ENCODE peak calls at places on chromosomes 13 and 19, in seven cellular contexts. E, T, M, F, H, D and Z are unnamed samples.
A peak's percentile ranks its signal among the peaks of the same experiment; 100 is the strongest.

GRCh38 chr13:113328851-113329250 is 31.8 kb downstream of the LAMP1 start:
- DNase-seq in E (no peak), T (no peak), M (no peak), F (no peak), H (no peak), D (no peak), Z (no peak)

GRCh38 chr13:29005035-29005434 is 184.9 kb downstream of the MTUS2 start:
- DNase-seq in E (no peak), T (no peak), M (no peak), F (no peak), H (no peak), D (no peak), Z (no peak)

GRCh38 chr13:109665211-109665610 is 121.2 kb downstream of the IRS2 start:
- DNase-seq in E (no peak), T (no peak), M (no peak), F (no peak), H (no peak), D (no peak), Z (no peak)

GRCh38 chr13:24738366-24738847 is 25.6 kb upstream of the RNF17 start:
- DNase-seq in E (no peak), T (no peak), M (no peak), F (no peak), H (no peak), D (no peak), Z (no peak)

GRCh38 chr13:71254384-71254783 is 612.6 kb downstream of the DACH1 start:
- DNase-seq in E (no peak), T (peak; percentile 38), M (no peak), F (no peak), H (no peak), D (no peak), Z (no peak)

GRCh38 chr13:44132710-44133109 is 240.9 kb upstream of the SERP2 start:
- DNase-seq in E (no peak), T (peak; percentile 53), M (peak; percentile 55), F (peak; percentile 30), H (peak; percentile 64), D (peak; percentile 38), Z (no peak)

GRCh38 chr13:33512880-33513554 is 227.5 kb upstream of the STARD13 start:
- DNase-seq in E (no peak), T (no peak), M (peak; percentile 98), F (no peak), H (no peak), D (no peak), Z (no peak)

GRCh38 chr13:110126391-110126961 is 180.5 kb downstream of the COL4A1 start:
- DNase-seq in E (no peak), T (peak; percentile 89), M (peak; percentile 98), F (peak; percentile 81), H (peak; percentile 94), D (no peak), Z (peak; percentile 75)

GRCh38 chr13:46934749-46935148 is 37.9 kb upstream of the HTR2A start:
- DNase-seq in E (no peak), T (no peak), M (no peak), F (no peak), H (peak; percentile 53), D (no peak), Z (no peak)

GRCh38 chr19:35908977-35909683 is 1.0 kb upstream of the TYROBP start:
- DNase-seq in E (peak; percentile 83), T (no peak), M (no peak), F (no peak), H (no peak), D (no peak), Z (no peak)

GRCh38 chr19:16441661-16442071 is 30.1 kb downstream of the EPS15L1 start:
- DNase-seq in E (peak; percentile 71), T (peak; percentile 31), M (peak; percentile 28), F (peak; percentile 41), H (no peak), D (no peak), Z (no peak)

GRCh38 chr13:74574964-74575728 is 440.9 kb upstream of the KLF12 start:
- DNase-seq in E (no peak), T (no peak), M (no peak), F (no peak), H (no peak), D (no peak), Z (no peak)

GRCh38 chr19:28577199-28577598 is 635.8 kb downstream of the UQCRFS1 start:
- DNase-seq in E (peak; percentile 28), T (no peak), M (no peak), F (no peak), H (no peak), D (no peak), Z (no peak)

GRCh38 chr19:49793561-49793840 is 19.6 kb downstream of the FUZ start:
- DNase-seq in E (no peak), T (peak; percentile 77), M (peak; percentile 48), F (peak; percentile 82), H (peak; percentile 35), D (no peak), Z (no peak)

GRCh38 chr13:73542446-73542845 is 483.6 kb downstream of the KLF5 start:
- DNase-seq in E (no peak), T (peak; percentile 82), M (no peak), F (peak; percentile 29), H (peak; percentile 68), D (no peak), Z (peak; percentile 13)

GRCh38 chr13:28318418-28318995 is 176.4 kb downstream of the FLT1 start:
- DNase-seq in E (peak; percentile 11), T (no peak), M (no peak), F (no peak), H (no peak), D (no peak), Z (no peak)

GRCh38 chr19:54552913-54553310 is 20.7 kb upstream of the LILRA2 start:
- DNase-seq in E (no peak), T (no peak), M (no peak), F (no peak), H (no peak), D (no peak), Z (no peak)

GRCh38 chr19:40603071-40603718 is 2.0 kb downstream of the LTBP4 start:
- DNase-seq in E (no peak), T (peak; percentile 31), M (peak; percentile 88), F (no peak), H (peak; percentile 45), D (no peak), Z (no peak)

GRCh38 chr13:98262307-98262706 is 85.2 kb upstream of the RNF113B start:
- DNase-seq in E (no peak), T (no peak), M (no peak), F (no peak), H (no peak), D (no peak), Z (no peak)

GRCh38 chr19:43639507-43640423 is at the start of gene CADM4:
- DNase-seq in E (no peak), T (no peak), M (no peak), F (peak; percentile 56), H (no peak), D (no peak), Z (no peak)

GRCh38 chr13:40271931-40272775 is 394.3 kb downstream of the FOXO1 start:
- DNase-seq in E (no peak), T (peak; percentile 71), M (peak; percentile 13), F (peak; percentile 74), H (peak; percentile 81), D (no peak), Z (peak; percentile 58)

GRCh38 chr13:39779337-39780270 is 124.1 kb downstream of the COG6 start:
- DNase-seq in E (no peak), T (peak; percentile 39), M (peak; percentile 48), F (no peak), H (no peak), D (no peak), Z (no peak)

GRCh38 chr13:42707003-42707402 is 74.4 kb upstream of the FAM216B start:
- DNase-seq in E (no peak), T (no peak), M (no peak), F (no peak), H (no peak), D (no peak), Z (no peak)

GRCh38 chr13:113839536-113840204 is 24.2 kb downstream of the GAS6 start:
- DNase-seq in E (no peak), T (no peak), M (no peak), F (no peak), H (no peak), D (no peak), Z (no peak)

GRCh38 chr19:13056052-13056660 is 46.5 kb downstream of the LYL1 start:
- DNase-seq in E (no peak), T (peak; percentile 97), M (peak; percentile 29), F (peak; percentile 77), H (peak; percentile 90), D (peak; percentile 64), Z (peak; percentile 49)

GRCh38 chr19:52638601-52639000 is 446 bp upstream of the ZNF83 start:
- DNase-seq in E (no peak), T (no peak), M (no peak), F (no peak), H (no peak), D (no peak), Z (no peak)

GRCh38 chr19:2491130-2491801 is 15.3 kb downstream of the GADD45B start:
- DNase-seq in E (peak; percentile 72), T (peak; percentile 93), M (peak; percentile 84), F (peak; percentile 83), H (peak; percentile 78), D (no peak), Z (no peak)

GRCh38 chr13:31234729-31235128 is 35.0 kb downstream of the B3GLCT start:
- DNase-seq in E (peak; percentile 27), T (peak; percentile 14), M (no peak), F (no peak), H (no peak), D (no peak), Z (no peak)

GRCh38 chr13:112892759-112893569 is 76.0 kb upstream of the MCF2L start:
- DNase-seq in E (no peak), T (no peak), M (no peak), F (no peak), H (no peak), D (no peak), Z (no peak)

GRCh38 chr19:45764487-45764886 is 4.6 kb downstream of the SIX5 start:
- DNase-seq in E (no peak), T (no peak), M (no peak), F (no peak), H (no peak), D (no peak), Z (no peak)

GRCh38 chr13:58476176-58476575 is 844.6 kb downstream of the PCDH17 start:
- DNase-seq in E (no peak), T (no peak), M (no peak), F (no peak), H (no peak), D (no peak), Z (no peak)
- H2AFZ ChIP-seq in E (no peak overlapping the region), T (no peak overlapping the region), M (no peak overlapping the region), F (no peak overlapping the region), H (no peak overlapping the region), D (no peak overlapping the region), Z (no peak overlapping the region)

GRCh38 chr19:1009043-1009975 is 9.1 kb downstream of the GRIN3B start:
- DNase-seq in E (no peak), T (no peak), M (no peak), F (no peak), H (no peak), D (no peak), Z (no peak)
- H3K36me3 ChIP-seq in E (peaks cover 70% of the 10 kb centered on the region), T (no peaks in the 10 kb centered on the region), M (peaks cover 80% of the 10 kb centered on the region), F (no peaks in the 10 kb centered on the region), H (peaks cover 2% of the 10 kb centered on the region), D (no peaks in the 10 kb centered on the region), Z (peaks cover 14% of the 10 kb centered on the region)

GRCh38 chr19:38285567-38285966 is 18.5 kb upstream of the C19orf33 start:
- DNase-seq in E (no peak), T (peak; percentile 65), M (no peak), F (no peak), H (no peak), D (no peak), Z (no peak)
- H2AFZ ChIP-seq in E (no peak overlapping the region), T (no peak overlapping the region), M (no peak overlapping the region), F (no peak overlapping the region), H (no peak overlapping the region), D (no peak overlapping the region), Z (no peak overlapping the region)

GRCh38 chr19:18858906-18859646 is 27.3 kb downstream of the UPF1 start:
- DNase-seq in E (no peak), T (no peak), M (no peak), F (no peak), H (no peak), D (no peak), Z (no peak)
- H3K36me3 ChIP-seq in E (peaks cover 100% of the 10 kb centered on the region), T (peaks cover 83% of the 10 kb centered on the region), M (peaks cover 99% of the 10 kb centered on the region), F (peaks cover 37% of the 10 kb centered on the region), H (peaks cover 52% of the 10 kb centered on the region), D (peaks cover 82% of the 10 kb centered on the region), Z (peaks cover 79% of the 10 kb centered on the region)